ENCODE peak calls at places on chromosomes 7 and 10, in five cellular contexts. One of them, this sample, is unnamed.

GRCh38 chr10:93124580-93125318 is 51.1 kb downstream of the CYP26A1 start:
- DNase-seq in neural progenitor cell: no peak
- DNase-seq in uterus: no peak
- DNase-seq in nephron progenitor cell: no peak
- DNase-seq in lower lobe of right lung: no peak
- DNase-seq in this sample: peak; percentile 29

GRCh38 chr10:14254368-14254767 is 76.4 kb downstream of the FRMD4A start:
- DNase-seq in neural progenitor cell: no peak
- DNase-seq in uterus: no peak
- DNase-seq in nephron progenitor cell: no peak
- DNase-seq in lower lobe of right lung: no peak
- DNase-seq in this sample: no peak

GRCh38 chr10:101446071-101446470 is 92.1 kb downstream of the BTRC start:
- DNase-seq in neural progenitor cell: peak; percentile 27
- DNase-seq in uterus: no peak
- DNase-seq in nephron progenitor cell: no peak
- DNase-seq in lower lobe of right lung: no peak
- DNase-seq in this sample: no peak

GRCh38 chr7:36034020-36034419 is 119.0 kb upstream of the EEPD1 start:
- DNase-seq in neural progenitor cell: no peak
- DNase-seq in uterus: no peak
- DNase-seq in nephron progenitor cell: no peak
- DNase-seq in lower lobe of right lung: no peak
- DNase-seq in this sample: no peak

GRCh38 chr7:28748934-28749584 is 209.1 kb downstream of the TRIL start:
- DNase-seq in neural progenitor cell: no peak
- DNase-seq in uterus: no peak
- DNase-seq in nephron progenitor cell: peak; percentile 22
- DNase-seq in lower lobe of right lung: peak; percentile 61
- DNase-seq in this sample: no peak

GRCh38 chr7:137360087-137360679 is 16.6 kb upstream of the PTN start:
- DNase-seq in neural progenitor cell: peak; percentile 42
- DNase-seq in uterus: no peak
- DNase-seq in nephron progenitor cell: no peak
- DNase-seq in lower lobe of right lung: no peak
- DNase-seq in this sample: no peak

GRCh38 chr7:143214789-143215679 is 6.8 kb upstream of the TAS2R40 start:
- DNase-seq in neural progenitor cell: peak; percentile 91
- DNase-seq in uterus: peak; percentile 39
- DNase-seq in nephron progenitor cell: peak; percentile 62
- DNase-seq in lower lobe of right lung: no peak
- DNase-seq in this sample: peak; percentile 79

GRCh38 chr10:91589015-91589655 is 43.7 kb downstream of the PPP1R3C start:
- DNase-seq in neural progenitor cell: no peak
- DNase-seq in uterus: peak; percentile 43
- DNase-seq in nephron progenitor cell: peak; percentile 24
- DNase-seq in lower lobe of right lung: no peak
- DNase-seq in this sample: no peak

GRCh38 chr10:94314913-94315545 is 47.7 kb downstream of the NOC3L start:
- DNase-seq in neural progenitor cell: peak; percentile 38
- DNase-seq in uterus: no peak
- DNase-seq in nephron progenitor cell: no peak
- DNase-seq in lower lobe of right lung: no peak
- DNase-seq in this sample: peak; percentile 49

GRCh38 chr7:141133646-141134045 is 59.8 kb downstream of the TMEM178B start:
- DNase-seq in neural progenitor cell: no peak
- DNase-seq in uterus: no peak
- DNase-seq in nephron progenitor cell: no peak
- DNase-seq in lower lobe of right lung: no peak
- DNase-seq in this sample: no peak

GRCh38 chr7:26365897-26366267 is 74.2 kb downstream of the SNX10 start:
- DNase-seq in neural progenitor cell: no peak
- DNase-seq in uterus: no peak
- DNase-seq in nephron progenitor cell: no peak
- DNase-seq in lower lobe of right lung: no peak
- DNase-seq in this sample: no peak

GRCh38 chr7:26365077-26365896 is 73.6 kb downstream of the SNX10 start:
- DNase-seq in neural progenitor cell: peak; percentile 80
- DNase-seq in uterus: peak; percentile 44
- DNase-seq in nephron progenitor cell: peak; percentile 40
- DNase-seq in lower lobe of right lung: peak; percentile 51
- DNase-seq in this sample: peak; percentile 55

GRCh38 chr7:26367219-26367711 is 75.6 kb downstream of the SNX10 start:
- DNase-seq in neural progenitor cell: no peak
- DNase-seq in uterus: no peak
- DNase-seq in nephron progenitor cell: no peak
- DNase-seq in lower lobe of right lung: no peak
- DNase-seq in this sample: no peak

GRCh38 chr7:26369519-26370385 is 78.1 kb downstream of the SNX10 start:
- DNase-seq in neural progenitor cell: peak; percentile 56
- DNase-seq in uterus: no peak
- DNase-seq in nephron progenitor cell: peak; percentile 36
- DNase-seq in lower lobe of right lung: no peak
- DNase-seq in this sample: no peak

GRCh38 chr7:26368542-26368941 is 76.9 kb downstream of the SNX10 start:
- DNase-seq in neural progenitor cell: no peak
- DNase-seq in uterus: no peak
- DNase-seq in nephron progenitor cell: no peak
- DNase-seq in lower lobe of right lung: no peak
- DNase-seq in this sample: no peak
- TF ChIP-seq CTCF in neural progenitor cell: peak; percentile 18
- TF ChIP-seq CTCF in uterus: no peak
- TF ChIP-seq CTCF in nephron progenitor cell: no peak
- TF ChIP-seq CTCF in lower lobe of right lung: no peak
- TF ChIP-seq CTCF in this sample: no peak

GRCh38 chr10:132102717-132103110 is 37.0 kb downstream of the JAKMIP3 start:
- DNase-seq in neural progenitor cell: no peak
- DNase-seq in uterus: no peak
- DNase-seq in nephron progenitor cell: no peak
- DNase-seq in lower lobe of right lung: no peak
- DNase-seq in this sample: no peak

GRCh38 chr10:132099701-132100481 is 34.1 kb downstream of the JAKMIP3 start:
- DNase-seq in neural progenitor cell: no peak
- DNase-seq in uterus: no peak
- DNase-seq in nephron progenitor cell: no peak
- DNase-seq in lower lobe of right lung: peak; percentile 32
- DNase-seq in this sample: no peak

GRCh38 chr10:132100556-132101349 is 35.0 kb downstream of the JAKMIP3 start:
- DNase-seq in neural progenitor cell: no peak
- DNase-seq in uterus: no peak
- DNase-seq in nephron progenitor cell: no peak
- DNase-seq in lower lobe of right lung: peak; percentile 42
- DNase-seq in this sample: peak; percentile 10

GRCh38 chr10:132102071-132102716 is 36.4 kb downstream of the JAKMIP3 start:
- DNase-seq in neural progenitor cell: no peak
- DNase-seq in uterus: no peak
- DNase-seq in nephron progenitor cell: no peak
- DNase-seq in lower lobe of right lung: peak; percentile 34
- DNase-seq in this sample: no peak

GRCh38 chr10:132101529-132101928 is 35.8 kb downstream of the JAKMIP3 start:
- DNase-seq in neural progenitor cell: no peak
- DNase-seq in uterus: no peak
- DNase-seq in nephron progenitor cell: no peak
- DNase-seq in lower lobe of right lung: no peak
- DNase-seq in this sample: peak; percentile 26
- TF ChIP-seq CTCF in neural progenitor cell: peak; percentile 39
- TF ChIP-seq CTCF in uterus: no peak
- TF ChIP-seq CTCF in nephron progenitor cell: no peak
- TF ChIP-seq CTCF in lower lobe of right lung: no peak
- TF ChIP-seq CTCF in this sample: no peak

GRCh38 chr7:114939484-114940097 is 17.7 kb downstream of the MDFIC start:
- DNase-seq in neural progenitor cell: no peak
- DNase-seq in uterus: no peak
- DNase-seq in nephron progenitor cell: no peak
- DNase-seq in lower lobe of right lung: no peak
- DNase-seq in this sample: no peak
- TF ChIP-seq CTCF in neural progenitor cell: peak; percentile 37
- TF ChIP-seq CTCF in uterus: no peak
- TF ChIP-seq CTCF in nephron progenitor cell: no peak
- TF ChIP-seq CTCF in lower lobe of right lung: no peak
- TF ChIP-seq CTCF in this sample: peak; percentile 28

GRCh38 chr7:156778201-156778600 is 114.8 kb downstream of the LMBR1 start:
- DNase-seq in neural progenitor cell: no peak
- DNase-seq in uterus: no peak
- DNase-seq in nephron progenitor cell: no peak
- DNase-seq in lower lobe of right lung: no peak
- DNase-seq in this sample: no peak
- TF ChIP-seq CTCF in neural progenitor cell: peak; percentile 9
- TF ChIP-seq CTCF in uterus: no peak
- TF ChIP-seq CTCF in nephron progenitor cell: no peak
- TF ChIP-seq CTCF in lower lobe of right lung: no peak
- TF ChIP-seq CTCF in this sample: no peak

GRCh38 chr10:125799446-125799845 is 23.6 kb downstream of the UROS start:
- DNase-seq in neural progenitor cell: no peak
- DNase-seq in uterus: no peak
- DNase-seq in nephron progenitor cell: no peak
- DNase-seq in lower lobe of right lung: no peak
- DNase-seq in this sample: no peak

GRCh38 chr10:125797424-125797823 is 21.8 kb upstream of the MMP21 start:
- DNase-seq in neural progenitor cell: no peak
- DNase-seq in uterus: no peak
- DNase-seq in nephron progenitor cell: no peak
- DNase-seq in lower lobe of right lung: no peak
- DNase-seq in this sample: no peak

GRCh38 chr10:125802739-125803138 is 20.3 kb downstream of the UROS start:
- DNase-seq in neural progenitor cell: no peak
- DNase-seq in uterus: no peak
- DNase-seq in nephron progenitor cell: no peak
- DNase-seq in lower lobe of right lung: no peak
- DNase-seq in this sample: no peak

GRCh38 chr10:125797999-125798662 is 22.5 kb upstream of the MMP21 start:
- DNase-seq in neural progenitor cell: no peak
- DNase-seq in uterus: no peak
- DNase-seq in nephron progenitor cell: no peak
- DNase-seq in lower lobe of right lung: no peak
- DNase-seq in this sample: no peak

GRCh38 chr10:125802131-125802530 is 20.9 kb downstream of the UROS start:
- DNase-seq in neural progenitor cell: no peak
- DNase-seq in uterus: no peak
- DNase-seq in nephron progenitor cell: no peak
- DNase-seq in lower lobe of right lung: no peak
- DNase-seq in this sample: no peak
- TF ChIP-seq CTCF in neural progenitor cell: no peak
- TF ChIP-seq CTCF in uterus: no peak
- TF ChIP-seq CTCF in nephron progenitor cell: no peak
- TF ChIP-seq CTCF in lower lobe of right lung: no peak
- TF ChIP-seq CTCF in this sample: no peak

DNA sequence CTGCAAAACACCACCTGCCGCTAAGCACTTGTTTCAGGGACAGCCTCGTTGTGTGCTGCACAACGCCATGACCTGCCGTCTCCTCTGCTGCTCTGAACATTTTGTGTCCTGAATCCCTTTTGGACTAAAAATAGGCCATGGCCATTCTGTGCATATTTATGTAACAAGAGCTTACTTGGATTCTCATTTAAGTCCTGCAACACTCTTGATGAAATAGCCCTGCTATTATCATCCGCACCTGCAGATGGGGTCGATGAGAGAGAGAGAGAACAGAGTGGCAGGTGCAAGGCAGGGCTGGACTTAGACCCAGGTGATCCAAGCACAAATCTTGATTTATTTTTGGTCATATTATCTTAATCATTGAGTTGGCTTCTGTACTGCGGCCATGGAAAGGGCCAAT is 121.2 kb upstream of the PRKCQ start:
- DNase-seq in neural progenitor cell: peak; percentile 18
- DNase-seq in uterus: no peak
- DNase-seq in nephron progenitor cell: peak; percentile 9
- DNase-seq in lower lobe of right lung: no peak
- DNase-seq in this sample: peak; percentile 10
- TF ChIP-seq CTCF in neural progenitor cell: peak; percentile 43
- TF ChIP-seq CTCF in uterus: no peak
- TF ChIP-seq CTCF in nephron progenitor cell: peak; percentile 10
- TF ChIP-seq CTCF in lower lobe of right lung: no peak
- TF ChIP-seq CTCF in this sample: peak; percentile 13

GRCh38 chr10:117537904-117538524 is 4.5 kb upstream of the EMX2 start:
- DNase-seq in neural progenitor cell: no peak
- DNase-seq in uterus: no peak
- DNase-seq in nephron progenitor cell: no peak
- DNase-seq in lower lobe of right lung: no peak
- DNase-seq in this sample: no peak
- TF ChIP-seq CTCF in neural progenitor cell: no peak
- TF ChIP-seq CTCF in uterus: no peak
- TF ChIP-seq CTCF in nephron progenitor cell: no peak
- TF ChIP-seq CTCF in lower lobe of right lung: no peak
- TF ChIP-seq CTCF in this sample: no peak

GRCh38 chr7:54785261-54785660 is 26.2 kb upstream of the SEC61G start:
- DNase-seq in neural progenitor cell: no peak
- DNase-seq in uterus: no peak
- DNase-seq in nephron progenitor cell: no peak
- DNase-seq in lower lobe of right lung: no peak
- DNase-seq in this sample: peak; percentile 46

GRCh38 chr7:54782829-54783228 is 23.8 kb upstream of the SEC61G start:
- DNase-seq in neural progenitor cell: peak; percentile 15
- DNase-seq in uterus: no peak
- DNase-seq in nephron progenitor cell: no peak
- DNase-seq in lower lobe of right lung: no peak
- DNase-seq in this sample: no peak

GRCh38 chr7:54783952-54784351 is 24.9 kb upstream of the SEC61G start:
- DNase-seq in neural progenitor cell: no peak
- DNase-seq in uterus: no peak
- DNase-seq in nephron progenitor cell: no peak
- DNase-seq in lower lobe of right lung: no peak
- DNase-seq in this sample: no peak

GRCh38 chr7:54792383-54792782 is 33.4 kb upstream of the SEC61G start:
- DNase-seq in neural progenitor cell: no peak
- DNase-seq in uterus: no peak
- DNase-seq in nephron progenitor cell: no peak
- DNase-seq in lower lobe of right lung: no peak
- DNase-seq in this sample: no peak

GRCh38 chr7:54788664-54789063 is 29.7 kb upstream of the SEC61G start:
- DNase-seq in neural progenitor cell: peak; percentile 68
- DNase-seq in uterus: no peak
- DNase-seq in nephron progenitor cell: peak; percentile 17
- DNase-seq in lower lobe of right lung: no peak
- DNase-seq in this sample: peak; percentile 67
- TF ChIP-seq CTCF in neural progenitor cell: peak; percentile 58
- TF ChIP-seq CTCF in uterus: peak; percentile 83
- TF ChIP-seq CTCF in nephron progenitor cell: peak; percentile 51
- TF ChIP-seq CTCF in lower lobe of right lung: peak; percentile 66
- TF ChIP-seq CTCF in this sample: peak; percentile 69